ENCODE peak calls at places on chromosomes 12 and 14, in six cellular contexts. K is suprapubic skin, V is GM23338, T is Panc1, W is HCT116, C is GM12878. A is an unnamed sample.

GRCh38 chr12:49028666-49029275 is 10.2 kb upstream of the PRKAG1 start:
- DNase-seq in K (peak; percentile 71), V (no peak), T (no peak), W (no peak), C (no peak), A (no peak)

GRCh38 chr12:83954071-83954789 is 958.4 kb downstream of the SLC6A15 start:
- DNase-seq in K (no peak), V (no peak), T (no peak), W (no peak), C (no peak), A (no peak)

GRCh38 chr12:101165319-101165718 is 44.7 kb downstream of the SLC5A8 start:
- DNase-seq in K (no peak), V (no peak), T (no peak), W (no peak), C (no peak), A (no peak)

GRCh38 chr12:64569923-64570595 is 40.2 kb upstream of the RASSF3 start:
- DNase-seq in K (no peak), V (no peak), T (no peak), W (no peak), C (no peak), A (no peak)

GRCh38 chr12:101166866-101167265 is 43.2 kb downstream of the SLC5A8 start:
- DNase-seq in K (no peak), V (no peak), T (no peak), W (no peak), C (no peak), A (no peak)

GRCh38 chr12:77049767-77050353 is 15.5 kb downstream of the E2F7 start:
- DNase-seq in K (no peak), V (peak; percentile 68), T (no peak), W (peak; percentile 63), C (peak; percentile 44), A (peak; percentile 39)

GRCh38 chr12:48998497-48999353 is 450 bp downstream of the DDN start:
- DNase-seq in K (no peak), V (peak; percentile 65), T (no peak), W (no peak), C (no peak), A (no peak)

GRCh38 chr14:90381999-90382451 is 14.8 kb upstream of the CALM1 start:
- DNase-seq in K (no peak), V (peak; percentile 75), T (no peak), W (no peak), C (no peak), A (peak; percentile 58)

GRCh38 chr12:113277511-113277910 is 56.2 kb downstream of the TPCN1 start:
- DNase-seq in K (no peak), V (no peak), T (no peak), W (no peak), C (no peak), A (no peak)

GRCh38 chr14:28765907-28766504 is 581 bp upstream of the FOXG1 start:
- DNase-seq in K (no peak), V (no peak), T (no peak), W (no peak), C (no peak), A (no peak)

GRCh38 chr12:104275689-104276088 is 27.9 kb upstream of the EID3 start:
- DNase-seq in K (no peak), V (no peak), T (no peak), W (no peak), C (no peak), A (no peak)

GRCh38 chr14:96599076-96599475 is 96.9 kb downstream of the PAPOLA start:
- DNase-seq in K (no peak), V (no peak), T (no peak), W (no peak), C (no peak), A (no peak)

GRCh38 chr12:828726-829395 is 76.5 kb downstream of the WNK1 start:
- DNase-seq in K (no peak), V (no peak), T (no peak), W (no peak), C (no peak), A (no peak)

GRCh38 chr12:105920161-105920684 is 218.5 kb downstream of the NUAK1 start:
- DNase-seq in K (no peak), V (no peak), T (no peak), W (no peak), C (no peak), A (peak; percentile 80)

GRCh38 chr14:52913271-52913670 is 37.6 kb downstream of the FERMT2 start:
- DNase-seq in K (no peak), V (no peak), T (no peak), W (no peak), C (no peak), A (no peak)

GRCh38 chr12:127565241-127565640 is 701.7 kb upstream of the TMEM132C start:
- DNase-seq in K (no peak), V (no peak), T (no peak), W (no peak), C (no peak), A (no peak)

GRCh38 chr12:96257550-96258392 is 63.6 kb downstream of the ELK3 start:
- DNase-seq in K (no peak), V (no peak), T (no peak), W (no peak), C (no peak), A (no peak)

GRCh38 chr14:54420478-54421116 is 20.6 kb downstream of the CNIH1 start:
- DNase-seq in K (no peak), V (peak; percentile 81), T (no peak), W (peak; percentile 29), C (no peak), A (no peak)

GRCh38 chr12:38099686-38100085 is 216.9 kb upstream of the ALG10B start:
- DNase-seq in K (no peak), V (no peak), T (no peak), W (no peak), C (no peak), A (no peak)

GRCh38 chr12:38102197-38102596 is 214.4 kb upstream of the ALG10B start:
- DNase-seq in K (no peak), V (no peak), T (peak; percentile 69), W (no peak), C (no peak), A (no peak)

DNA sequence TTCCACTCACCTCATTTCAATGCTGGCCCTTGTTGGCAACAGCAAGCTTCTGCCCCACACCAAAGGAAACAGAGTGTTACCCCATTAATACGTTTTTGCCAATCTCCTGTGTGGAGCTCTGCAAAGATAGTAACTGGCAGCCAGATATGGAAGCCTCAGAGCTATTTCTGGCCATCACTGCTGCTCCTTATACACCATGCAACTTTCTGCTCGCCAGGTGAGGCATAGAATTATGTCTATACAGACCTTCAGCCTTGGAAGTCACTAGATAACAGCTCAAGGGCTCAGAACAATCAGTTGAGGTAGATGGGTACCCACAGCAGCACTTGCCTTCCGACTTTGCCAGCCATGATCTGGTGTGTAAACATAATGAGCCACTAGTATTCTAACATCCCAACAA is 214.8 kb upstream of the ALG10B start:
- DNase-seq in K (no peak), V (no peak), T (no peak), W (no peak), C (no peak), A (no peak)
- H3K4me3 ChIP-seq in K (no peak overlapping the region), V (no peak overlapping the region), T (no peak overlapping the region), W (no peak overlapping the region), C (no peak overlapping the region), A (no peak overlapping the region)

GRCh38 chr14:71923471-71923870 is 8.8 kb upstream of the RGS6 start:
- DNase-seq in K (no peak), V (peak; percentile 59), T (no peak), W (no peak), C (no peak), A (no peak)
- TF ChIP-seq POLR2AphosphoS5 in K (no peak), V (no peak), T (no peak), W (no peak), C (no peak), A (no peak)

DNA sequence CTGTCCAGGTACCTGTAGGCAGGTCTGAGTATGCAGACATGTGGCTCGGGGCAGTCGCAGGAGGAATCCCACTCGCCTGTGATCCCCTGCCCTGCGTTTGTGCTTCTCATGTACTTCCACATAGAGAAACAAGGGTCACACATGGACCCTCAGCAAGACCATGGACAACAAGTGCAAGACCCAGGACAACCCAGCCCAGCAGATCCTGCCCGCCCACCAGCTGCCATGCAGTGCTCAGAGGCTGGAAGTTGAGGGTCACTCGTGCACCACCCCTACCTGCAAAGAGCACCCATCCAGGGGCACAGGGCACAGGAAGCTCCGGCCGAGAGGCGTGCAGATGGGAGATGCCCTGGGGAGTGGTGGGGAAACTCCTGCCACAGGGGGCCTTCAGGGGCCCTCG is 67.5 kb upstream of the C14orf180 start:
- DNase-seq in K (no peak), V (no peak), T (no peak), W (no peak), C (no peak), A (no peak)
- H3K27me3 ChIP-seq in K (peaks cover 51% of the 10 kb centered on the region), V (no peaks in the 10 kb centered on the region), T (no peaks in the 10 kb centered on the region), W (peaks cover 14% of the 10 kb centered on the region), C (no peaks in the 10 kb centered on the region), A (peaks cover 7% of the 10 kb centered on the region)

DNA sequence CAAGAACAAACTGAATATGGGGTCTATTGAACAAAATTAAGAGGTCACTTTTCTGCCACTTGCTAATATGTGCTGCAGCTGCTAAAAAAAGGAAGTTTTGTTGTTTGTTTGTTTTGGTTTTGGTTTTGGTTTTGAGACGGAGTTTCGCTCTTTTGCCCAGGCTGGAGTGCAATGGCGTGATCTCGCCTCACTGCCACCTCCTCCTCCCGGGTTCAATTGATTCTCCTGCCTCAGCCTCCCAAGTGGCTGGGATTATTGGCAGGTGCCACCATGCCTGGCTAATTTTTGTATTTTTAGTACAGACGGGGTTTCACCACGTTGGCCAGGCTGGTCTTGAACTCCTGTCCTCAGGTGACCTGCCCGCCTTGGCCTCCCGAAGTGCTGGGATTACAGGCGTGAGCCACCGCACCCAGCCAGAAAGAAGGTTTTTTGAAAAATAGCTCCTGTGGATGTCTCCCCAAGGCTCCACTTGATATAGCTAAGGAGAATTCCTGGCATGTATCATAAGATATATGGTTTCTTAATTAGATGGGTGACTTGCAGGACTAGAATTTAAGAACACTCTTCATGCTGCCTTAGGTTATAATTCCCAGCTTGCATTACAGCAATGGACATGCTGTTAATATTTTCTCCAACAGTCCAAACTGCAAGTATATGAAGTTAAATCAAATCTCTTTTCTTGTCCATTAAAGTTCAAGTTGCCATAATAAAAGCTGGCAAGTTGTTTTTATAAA is 237.6 kb upstream of the AMIGO2 start:
- DNase-seq in K (no peak), V (no peak), T (no peak), W (no peak), C (no peak), A (no peak)
- H3K4me3 ChIP-seq in K (no peak overlapping the region), V (no peak overlapping the region), T (peak overlapping the region; percentile 23), W (no peak overlapping the region), C (no peak overlapping the region), A (no peak overlapping the region)

DNA sequence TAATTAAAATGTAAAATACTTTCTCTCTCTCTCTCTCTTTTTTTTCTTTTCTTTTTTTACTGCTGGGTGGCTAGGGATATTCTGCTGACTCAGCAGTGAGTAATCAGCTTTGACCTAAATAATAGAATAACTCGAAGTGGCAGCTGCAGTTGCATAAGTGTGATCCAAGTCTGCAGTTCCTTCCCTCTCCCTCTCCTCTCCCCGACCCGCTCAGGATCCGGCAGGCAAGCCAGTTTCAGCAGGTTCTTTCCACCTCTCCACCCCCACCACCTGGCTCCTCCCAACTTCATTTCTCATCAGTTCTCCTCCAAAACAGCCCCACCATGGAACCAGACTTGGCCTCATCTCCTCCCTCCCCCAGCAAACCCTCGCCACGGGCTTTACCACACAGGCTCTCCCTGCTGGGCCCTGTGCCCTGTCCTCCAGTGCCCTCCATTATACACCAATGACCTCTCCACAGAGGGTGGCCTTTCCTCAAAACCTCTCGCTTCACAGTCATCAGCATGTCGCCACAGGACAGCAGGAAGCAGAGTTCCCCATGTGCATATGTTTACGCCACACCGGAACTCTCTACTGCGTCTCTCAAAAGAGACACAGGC is 22.4 kb downstream of the SLC7A8 start:
- DNase-seq in K (no peak), V (peak; percentile 82), T (no peak), W (no peak), C (no peak), A (peak; percentile 49)
- TF ChIP-seq POLR2AphosphoS5 in K (no peak), V (no peak), T (no peak), W (no peak), C (no peak), A (peak; percentile 24)

A was measured in prostate gland.